ENCODE peak calls at places on chromosomes 2 and 18, in four cellular contexts. Z is effector memory CD4-positive, alpha-beta T cell; I is OCI-LY7; P is A549. K is an unnamed sample.

GRCh38 chr2:173571021-173571821 is 216.5 kb downstream of the CDCA7 start:
- DNase-seq in Z (no peak), I (peak; percentile 50), P (peak; percentile 75), K (no peak)

GRCh38 chr2:128834853-128835252 is 516.2 kb upstream of the HS6ST1 start:
- DNase-seq in Z (no peak), I (no peak), P (no peak), K (no peak)

GRCh38 chr2:120570546-120570945 is 165.1 kb upstream of the GLI2 start:
- DNase-seq in Z (no peak), I (no peak), P (no peak), K (no peak)

GRCh38 chr2:168118733-168119518 is 128.5 kb downstream of the STK39 start:
- DNase-seq in Z (no peak), I (peak; percentile 77), P (peak; percentile 64), K (no peak)

GRCh38 chr2:191150451-191151314 is at the start of gene STAT4:
- DNase-seq in Z (peak; percentile 81), I (no peak), P (peak; percentile 67), K (peak; percentile 50)

GRCh38 chr2:150939087-150939486 is 322.6 kb downstream of the RBM43 start:
- DNase-seq in Z (no peak), I (no peak), P (no peak), K (peak; percentile 21)

GRCh38 chr2:201730651-201731280 is 32.3 kb upstream of the MPP4 start:
- DNase-seq in Z (no peak), I (no peak), P (no peak), K (no peak)

GRCh38 chr2:61144697-61145268 is 17.2 kb upstream of the C2orf74 start:
- DNase-seq in Z (peak; percentile 92), I (peak; percentile 99), P (peak; percentile 99), K (peak; percentile 89)

GRCh38 chr2:238180554-238180953 is 21.8 kb downstream of the ERFE start:
- DNase-seq in Z (no peak), I (no peak), P (no peak), K (no peak)

GRCh38 chr18:49471532-49471931 is 11.1 kb upstream of the DYM start:
- DNase-seq in Z (no peak), I (no peak), P (no peak), K (no peak)

GRCh38 chr2:48107326-48107925 is 201.1 kb upstream of the FBXO11 start:
- DNase-seq in Z (no peak), I (no peak), P (peak; percentile 69), K (no peak)

GRCh38 chr2:118088051-118089014 is at the start of gene INSIG2:
- DNase-seq in Z (peak; percentile 84), I (peak; percentile 94), P (peak; percentile 97), K (peak; percentile 89)
- H3K27ac ChIP-seq in Z (peak within 1 kb of the TSS; percentile 73), I (no peak within 1 kb of the TSS), P (peak within 1 kb of the TSS; percentile 79), K (no peak within 1 kb of the TSS)

GRCh38 chr2:231660860-231661259 is 47.5 kb upstream of the PTMA start:
- DNase-seq in Z (no peak), I (no peak), P (no peak), K (no peak)
- H3K27ac ChIP-seq in Z (no peak overlapping the region), I (no peak overlapping the region), P (no peak overlapping the region), K (no peak overlapping the region)

DNA sequence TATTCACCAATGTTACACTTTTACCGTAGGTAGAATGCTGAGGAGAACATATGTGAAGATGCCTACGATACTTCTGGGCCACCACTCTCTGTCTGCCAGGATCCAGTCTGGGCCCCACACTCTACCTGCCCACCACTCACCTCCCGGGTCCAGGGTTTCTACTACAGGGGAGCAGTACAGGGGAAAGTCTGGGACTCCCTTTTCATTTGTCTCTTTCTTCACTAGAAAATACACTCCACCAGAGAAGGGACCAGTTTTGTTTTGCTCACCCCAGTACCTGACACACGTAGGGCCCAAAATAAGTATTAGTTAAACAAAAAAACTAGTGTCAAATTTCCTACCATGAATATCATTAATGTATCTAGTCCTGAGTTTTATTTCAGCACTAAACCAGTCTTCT is 21.1 kb downstream of the KANSL3 start:
- DNase-seq in Z (no peak), I (no peak), P (no peak), K (no peak)
- H3K27ac ChIP-seq in Z (no peak overlapping the region), I (no peak overlapping the region), P (no peak overlapping the region), K (no peak overlapping the region)

GRCh38 chr2:27209621-27210401 is 2.0 kb upstream of the ATRAID start:
- DNase-seq in Z (no peak), I (peak; percentile 14), P (no peak), K (no peak)

GRCh38 chr2:27211241-27211942 is 449 bp upstream of the ATRAID start:
- DNase-seq in Z (no peak), I (peak; percentile 30), P (no peak), K (no peak)

GRCh38 chr2:27214936-27215335 is 2.2 kb upstream of the CAD start:
- DNase-seq in Z (no peak), I (no peak), P (no peak), K (no peak)

GRCh38 chr2:27211943-27212625 is at the start of the genes ATRAID and SLC5A6:
- DNase-seq in Z (peak; percentile 82), I (peak; percentile 92), P (peak; percentile 94), K (peak; percentile 94)

GRCh38 chr2:27212626-27213471 is 781 bp upstream of the SLC5A6 start:
- DNase-seq in Z (peak; percentile 38), I (peak; percentile 50), P (peak; percentile 19), K (no peak)
- H3K27ac ChIP-seq in Z (peak overlapping the region; percentile 99), I (peak overlapping the region; percentile 79), P (peak overlapping the region; percentile 93), K (peak overlapping the region; percentile 95)

DNA sequence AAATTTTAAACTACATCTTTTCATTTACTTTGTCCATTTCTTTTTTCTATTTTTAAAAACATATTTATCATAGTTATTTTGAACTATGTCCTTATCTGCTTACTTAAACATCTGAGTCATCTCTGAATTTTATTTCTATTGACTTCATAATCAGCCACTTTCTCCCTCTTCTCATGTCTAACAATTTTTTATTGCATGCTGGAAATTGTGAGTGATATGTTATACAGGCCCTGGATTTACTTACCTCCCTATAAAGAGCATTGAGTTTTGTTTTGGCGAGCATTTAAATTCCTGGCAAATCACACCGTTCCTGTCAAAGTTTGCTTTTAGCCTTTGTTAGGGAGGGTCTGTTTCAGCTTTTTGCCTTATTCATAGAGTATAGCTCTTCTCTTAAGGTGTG is 39.3 kb downstream of the KCNIP3 start:
- DNase-seq in Z (no peak), I (no peak), P (no peak), K (no peak)
- H3K27ac ChIP-seq in Z (no peak overlapping the region), I (no peak overlapping the region), P (no peak overlapping the region), K (no peak overlapping the region)